ENCODE peak calls at places on chromosomes 11 and 22, in six cellular contexts. U is pancreas, Z is ovary, E is brain microvascular endothelial cell, B is fibroblast of mammary gland, S is GM23338. K is an unnamed sample.

GRCh38 chr11:2809854-2810253 is 75.7 kb downstream of the CDKN1C start:
- DNase-seq in B (no peak), Z (no peak), E (no peak), U (no peak), S (no peak), K (no peak)

GRCh38 chr11:57476223-57476882 is 16.0 kb downstream of the RTN4RL2 start:
- DNase-seq in B (no peak), U (peak), Z (peak), E (no peak), S (peak), K (no peak)

GRCh38 chr11:118834428-118835028 is 43.6 kb upstream of the DDX6 start:
- DNase-seq in U (no peak), E (no peak), B (peak), S (no peak), Z (no peak), K (no peak)

GRCh38 chr11:72716291-72716690 is 35.9 kb downstream of the ARAP1 start:
- DNase-seq in U (no peak), B (no peak), E (no peak), Z (no peak), S (no peak), K (no peak)

GRCh38 chr11:78949976-78950690 is 375.5 kb upstream of the NARS2 start:
- DNase-seq in S (no peak), U (no peak), Z (no peak), E (no peak), B (no peak), K (no peak)

GRCh38 chr22:30908051-30908461 is 60.5 kb downstream of the MORC2 start:
- DNase-seq in S (no peak), U (no peak), Z (no peak), B (no peak), E (no peak), K (no peak)

GRCh38 chr22:27090595-27090994 is 433.2 kb downstream of the MIAT start:
- DNase-seq in Z (no peak), U (no peak), S (no peak), E (no peak), B (no peak), K (no peak)

GRCh38 chr11:19785265-19785664 is 72.6 kb downstream of the NAV2 start:
- DNase-seq in Z (no peak), B (no peak), S (no peak), U (no peak), E (no peak), K (no peak)

GRCh38 chr11:60124802-60125432 is 36.5 kb downstream of the MS4A2 start:
- DNase-seq in B (no peak), U (no peak), S (no peak), Z (no peak), E (no peak), K (no peak)

GRCh38 chr22:19287889-19288288 is 3.6 kb downstream of the CLTCL1 start:
- DNase-seq in B (peak), Z (no peak), E (peak), U (no peak), S (no peak), K (no peak)

GRCh38 chr11:61334434-61335354 is 1.7 kb downstream of the TKFC start:
- DNase-seq in U (peak), S (no peak), B (peak), Z (peak), E (peak), K (peak)

GRCh38 chr11:68950268-68950667 is 30.5 kb downstream of the MRGPRD start:
- DNase-seq in E (no peak), S (peak), U (no peak), B (peak), Z (no peak), K (peak)

GRCh38 chr11:131240421-131240820 is 130.0 kb upstream of the NTM start:
- DNase-seq in S (no peak), U (no peak), Z (no peak), E (no peak), B (no peak), K (no peak)

GRCh38 chr11:1228921-1229451 is 6.1 kb downstream of the MUC5B start:
- DNase-seq in E (no peak), U (no peak), S (peak), B (no peak), Z (no peak), K (no peak)

GRCh38 chr11:119363081-119363861 is 16.8 kb upstream of the MFRP start:
- DNase-seq in U (no peak), Z (peak), S (peak), E (no peak), B (no peak), K (no peak)

GRCh38 chr11:96794152-96794551 is 404.3 kb downstream of the JRKL start:
- DNase-seq in Z (no peak), E (no peak), B (no peak), S (peak), U (no peak), K (no peak)

DNA sequence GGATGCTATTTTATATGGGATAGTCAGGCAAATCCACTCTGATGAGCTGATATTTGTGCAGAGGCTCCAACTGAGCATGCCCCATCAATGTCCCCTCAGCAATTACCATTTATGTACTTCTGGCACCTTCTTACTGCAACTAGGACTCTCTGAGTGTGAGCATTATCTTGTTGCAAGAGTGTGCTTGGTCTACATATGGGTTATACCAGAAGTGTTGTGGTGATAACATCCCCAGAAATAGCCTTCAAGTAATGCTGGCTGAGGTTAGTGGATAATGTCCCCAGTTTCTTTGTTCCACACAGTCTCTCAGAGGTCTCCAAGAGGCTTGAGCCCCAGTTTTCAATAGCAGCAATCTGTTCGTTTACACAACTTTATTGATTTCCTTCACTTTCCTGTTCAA is 408.6 kb downstream of the JRKL start:
- DNase-seq in Z (no peak), S (no peak), B (no peak), E (no peak), U (no peak), K (no peak)
- H3K4me3 ChIP-seq in Z (no peak), S (no peak), B (no peak), E (no peak), U (no peak), K (no peak)

DNA sequence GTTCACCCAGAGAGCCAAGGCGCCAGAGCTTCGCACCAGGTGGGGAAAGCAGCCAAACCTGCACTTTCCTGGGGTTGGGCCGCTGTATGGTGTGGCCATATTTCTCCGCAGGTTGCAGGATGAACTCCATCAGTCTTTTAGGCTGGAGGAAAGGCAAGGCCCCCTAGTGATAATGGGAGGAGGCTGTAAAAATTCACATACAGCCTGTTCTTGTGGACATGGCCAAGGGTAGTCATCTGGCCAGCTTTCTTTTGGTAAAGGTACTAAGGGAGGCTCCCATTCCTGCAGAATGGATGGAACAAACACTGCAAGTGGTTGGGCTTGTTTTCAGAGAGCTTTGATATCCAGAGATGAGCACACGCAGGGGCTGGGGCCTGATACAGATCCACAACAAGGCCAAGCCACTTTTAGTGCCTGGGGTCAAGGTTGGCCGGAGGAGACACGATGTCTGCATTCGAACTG is 29.6 kb downstream of the C22orf31 start:
- DNase-seq in U (no peak), Z (no peak), E (no peak), S (peak), B (no peak), K (no peak)
- TF ChIP-seq CTCF in U (no peak), Z (no peak), E (peak), S (peak), B (peak), K (no peak)

GRCh38 chr11:128549256-128549944 is 38.0 kb downstream of the ETS1 start:
- DNase-seq in S (peak), E (peak), U (peak), B (peak), Z (peak), K (no peak)
- H3K4me3 ChIP-seq in S (peak), E (peak), U (peak), B (peak), Z (peak), K (peak)

GRCh38 chr11:102187416-102188125 is 77.3 kb downstream of the YAP1 start:
- DNase-seq in B (peak), E (no peak), S (no peak), U (no peak), Z (no peak), K (no peak)
- TF ChIP-seq CTCF in B (no peak), E (no peak), S (no peak), U (no peak), Z (no peak), K (no peak)

DNA sequence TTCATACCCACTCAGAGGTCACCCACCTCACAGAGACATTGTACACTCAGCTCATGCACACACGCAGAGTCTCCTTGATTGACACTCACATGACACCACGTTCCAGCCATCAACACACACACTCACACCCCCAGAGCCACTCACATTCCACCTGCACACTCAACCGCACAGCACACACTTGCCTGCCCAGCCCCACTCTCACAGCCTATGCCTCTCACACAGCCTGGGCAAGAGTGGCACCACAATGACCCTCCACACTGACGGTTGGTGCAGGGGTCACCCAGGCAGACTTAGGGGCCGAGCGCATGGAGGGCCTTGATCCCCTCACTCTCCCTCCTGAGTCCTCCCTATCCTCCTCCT is 2.2 kb downstream of the SPI1 start:
- DNase-seq in Z (no peak), S (no peak), B (no peak), U (no peak), E (no peak), K (no peak)
- H3K4me3 ChIP-seq in Z (no peak), S (no peak), B (no peak), U (no peak), E (no peak), K (no peak)